ENCODE peak calls at places on chromosomes 11 and 22, in seven cellular contexts. One of them, this sample, is unnamed.

GRCh38 chr11:64864473-64865285 is 13.7 kb downstream of the EHD1 start:
- DNase-seq in GM23338: no peak
- DNase-seq in GM12878: no peak
- DNase-seq in cardiac fibroblast: peak
- DNase-seq in stomach: no peak
- DNase-seq in astrocyte of the spinal cord: peak
- DNase-seq in fibroblast of the aortic adventitia: peak
- DNase-seq in this sample: peak

GRCh38 chr11:91141655-91142054 is 918.8 kb upstream of the CHORDC1 start:
- DNase-seq in astrocyte of the spinal cord: no peak
- DNase-seq in GM12878: no peak
- DNase-seq in stomach: no peak
- DNase-seq in fibroblast of the aortic adventitia: no peak
- DNase-seq in cardiac fibroblast: no peak
- DNase-seq in GM23338: no peak
- DNase-seq in this sample: no peak

GRCh38 chr11:124277809-124278208 is 21.6 kb downstream of the OR8G5 start:
- DNase-seq in fibroblast of the aortic adventitia: no peak
- DNase-seq in GM23338: peak
- DNase-seq in astrocyte of the spinal cord: no peak
- DNase-seq in stomach: no peak
- DNase-seq in GM12878: no peak
- DNase-seq in cardiac fibroblast: no peak
- DNase-seq in this sample: no peak

GRCh38 chr22:35739642-35740041 is 22.0 kb downstream of the APOL5 start:
- DNase-seq in astrocyte of the spinal cord: no peak
- DNase-seq in GM23338: peak
- DNase-seq in cardiac fibroblast: no peak
- DNase-seq in fibroblast of the aortic adventitia: peak
- DNase-seq in stomach: peak
- DNase-seq in GM12878: no peak
- DNase-seq in this sample: peak

GRCh38 chr11:81342956-81343355 is 1390.7 kb downstream of the FAM181B start:
- DNase-seq in cardiac fibroblast: no peak
- DNase-seq in fibroblast of the aortic adventitia: no peak
- DNase-seq in stomach: no peak
- DNase-seq in GM23338: no peak
- DNase-seq in GM12878: no peak
- DNase-seq in astrocyte of the spinal cord: no peak
- DNase-seq in this sample: no peak

GRCh38 chr22:33902073-33902472 is 18.2 kb downstream of the LARGE1 start:
- DNase-seq in astrocyte of the spinal cord: no peak
- DNase-seq in GM12878: no peak
- DNase-seq in GM23338: no peak
- DNase-seq in fibroblast of the aortic adventitia: no peak
- DNase-seq in stomach: no peak
- DNase-seq in cardiac fibroblast: no peak
- DNase-seq in this sample: no peak

GRCh38 chr11:16125796-16126195 is 230.6 kb downstream of the SOX6 start:
- DNase-seq in cardiac fibroblast: no peak
- DNase-seq in GM12878: no peak
- DNase-seq in astrocyte of the spinal cord: no peak
- DNase-seq in stomach: no peak
- DNase-seq in fibroblast of the aortic adventitia: no peak
- DNase-seq in GM23338: no peak
- DNase-seq in this sample: no peak

GRCh38 chr11:35030716-35031213 is 108.2 kb upstream of the CD44 start:
- DNase-seq in GM12878: no peak
- DNase-seq in astrocyte of the spinal cord: peak
- DNase-seq in stomach: no peak
- DNase-seq in cardiac fibroblast: peak
- DNase-seq in GM23338: no peak
- DNase-seq in fibroblast of the aortic adventitia: peak
- DNase-seq in this sample: peak

GRCh38 chr11:45663486-45664375 is 1.7 kb downstream of the CHST1 start:
- DNase-seq in astrocyte of the spinal cord: peak
- DNase-seq in GM23338: no peak
- DNase-seq in stomach: no peak
- DNase-seq in cardiac fibroblast: no peak
- DNase-seq in fibroblast of the aortic adventitia: peak
- DNase-seq in GM12878: no peak
- DNase-seq in this sample: no peak

GRCh38 chr22:20324139-20324516 is 4.3 kb upstream of the DGCR6L start:
- DNase-seq in fibroblast of the aortic adventitia: no peak
- DNase-seq in stomach: peak
- DNase-seq in GM23338: no peak
- DNase-seq in GM12878: no peak
- DNase-seq in cardiac fibroblast: no peak
- DNase-seq in astrocyte of the spinal cord: no peak
- DNase-seq in this sample: no peak

GRCh38 chr11:129709801-129710398 is 105.7 kb upstream of the TMEM45B start:
- DNase-seq in fibroblast of the aortic adventitia: no peak
- DNase-seq in cardiac fibroblast: no peak
- DNase-seq in GM12878: no peak
- DNase-seq in stomach: no peak
- DNase-seq in astrocyte of the spinal cord: no peak
- DNase-seq in GM23338: no peak
- DNase-seq in this sample: no peak

GRCh38 chr11:69842746-69843528 is 23.7 kb upstream of the FGF3 start:
- DNase-seq in cardiac fibroblast: no peak
- DNase-seq in GM23338: peak
- DNase-seq in astrocyte of the spinal cord: no peak
- DNase-seq in stomach: no peak
- DNase-seq in fibroblast of the aortic adventitia: no peak
- DNase-seq in GM12878: no peak
- DNase-seq in this sample: no peak

GRCh38 chr11:47514825-47515647 is 37.9 kb downstream of the CELF1 start:
- DNase-seq in fibroblast of the aortic adventitia: peak
- DNase-seq in astrocyte of the spinal cord: peak
- DNase-seq in GM23338: peak
- DNase-seq in stomach: no peak
- DNase-seq in GM12878: no peak
- DNase-seq in cardiac fibroblast: peak
- DNase-seq in this sample: peak

GRCh38 chr11:96254087-96254486 is 88.9 kb downstream of the MAML2 start:
- DNase-seq in stomach: no peak
- DNase-seq in cardiac fibroblast: peak
- DNase-seq in fibroblast of the aortic adventitia: no peak
- DNase-seq in GM23338: peak
- DNase-seq in astrocyte of the spinal cord: peak
- DNase-seq in GM12878: peak
- DNase-seq in this sample: peak

GRCh38 chr11:106998126-106998525 is 20.1 kb downstream of the GUCY1A2 start:
- DNase-seq in cardiac fibroblast: peak
- DNase-seq in fibroblast of the aortic adventitia: peak
- DNase-seq in GM12878: no peak
- DNase-seq in GM23338: no peak
- DNase-seq in astrocyte of the spinal cord: peak
- DNase-seq in stomach: no peak
- DNase-seq in this sample: no peak

GRCh38 chr11:128603003-128603715 is 15.8 kb upstream of the ETS1 start:
- DNase-seq in stomach: no peak
- DNase-seq in GM23338: no peak
- DNase-seq in fibroblast of the aortic adventitia: no peak
- DNase-seq in GM12878: no peak
- DNase-seq in cardiac fibroblast: no peak
- DNase-seq in astrocyte of the spinal cord: no peak
- DNase-seq in this sample: no peak

GRCh38 chr11:28903716-28904115 is 795.5 kb downstream of the METTL15 start:
- DNase-seq in GM12878: no peak
- DNase-seq in cardiac fibroblast: peak
- DNase-seq in GM23338: no peak
- DNase-seq in fibroblast of the aortic adventitia: peak
- DNase-seq in astrocyte of the spinal cord: peak
- DNase-seq in stomach: no peak
- DNase-seq in this sample: no peak

GRCh38 chr11:83676061-83676460 is 389.9 kb upstream of the CCDC90B start:
- DNase-seq in stomach: no peak
- DNase-seq in GM23338: no peak
- DNase-seq in cardiac fibroblast: no peak
- DNase-seq in GM12878: no peak
- DNase-seq in fibroblast of the aortic adventitia: no peak
- DNase-seq in astrocyte of the spinal cord: no peak
- DNase-seq in this sample: no peak

GRCh38 chr11:83666149-83666548 is 380.0 kb upstream of the CCDC90B start:
- DNase-seq in GM12878: no peak
- DNase-seq in GM23338: no peak
- DNase-seq in fibroblast of the aortic adventitia: no peak
- DNase-seq in cardiac fibroblast: no peak
- DNase-seq in stomach: no peak
- DNase-seq in astrocyte of the spinal cord: no peak
- DNase-seq in this sample: no peak

GRCh38 chr11:83674498-83674897 is 388.3 kb upstream of the CCDC90B start:
- DNase-seq in fibroblast of the aortic adventitia: no peak
- DNase-seq in cardiac fibroblast: no peak
- DNase-seq in astrocyte of the spinal cord: no peak
- DNase-seq in stomach: no peak
- DNase-seq in GM12878: no peak
- DNase-seq in GM23338: no peak
- DNase-seq in this sample: no peak

DNA sequence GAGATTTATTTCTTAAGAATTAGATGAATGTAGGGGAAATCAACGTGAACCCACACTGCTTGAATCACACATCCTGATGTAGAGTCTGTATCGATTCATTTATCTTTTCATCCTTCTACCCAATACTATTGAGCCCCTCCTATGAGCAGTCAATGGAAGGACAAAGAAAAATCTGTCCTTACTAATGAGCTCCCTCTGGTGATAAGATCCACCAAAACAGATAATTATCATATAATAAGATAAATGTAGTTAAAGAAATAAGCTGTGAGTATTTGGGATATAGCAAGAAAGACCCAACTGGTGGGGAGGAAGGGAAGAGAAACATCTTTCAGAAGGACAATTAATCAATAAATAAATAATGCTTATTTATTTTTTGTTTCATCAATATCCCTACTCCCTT is 385.1 kb upstream of the CCDC90B start:
- DNase-seq in GM23338: no peak
- DNase-seq in GM12878: no peak
- DNase-seq in astrocyte of the spinal cord: no peak
- DNase-seq in cardiac fibroblast: no peak
- DNase-seq in fibroblast of the aortic adventitia: peak
- DNase-seq in stomach: no peak
- DNase-seq in this sample: no peak
- TF ChIP-seq CTCF in GM23338: peak
- TF ChIP-seq CTCF in GM12878: no peak
- TF ChIP-seq CTCF in astrocyte of the spinal cord: no peak
- TF ChIP-seq CTCF in cardiac fibroblast: no peak
- TF ChIP-seq CTCF in fibroblast of the aortic adventitia: peak
- TF ChIP-seq CTCF in stomach: no peak
- TF ChIP-seq CTCF in this sample: peak

DNA sequence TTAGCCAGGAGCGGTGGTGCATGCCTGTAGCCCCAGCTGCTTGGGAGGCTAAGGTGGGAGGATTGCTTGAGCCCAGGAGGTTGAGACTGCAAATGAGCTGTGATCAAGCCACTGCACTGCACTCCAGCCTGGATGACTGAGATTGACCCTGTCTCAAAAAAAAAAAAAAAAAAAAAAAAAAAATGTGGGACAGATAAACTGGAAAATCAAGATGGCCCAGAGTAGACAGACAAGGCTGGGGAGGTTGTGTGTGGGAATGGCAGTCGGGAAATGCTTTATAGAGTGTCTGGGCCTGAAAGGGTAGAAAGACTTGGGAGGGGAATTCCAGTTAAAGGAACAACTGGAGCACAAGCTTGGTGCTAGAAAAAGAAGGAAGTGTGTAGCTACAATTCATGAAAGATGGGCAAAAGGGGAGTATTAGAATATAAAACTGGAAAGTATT is 18.2 kb upstream of the WDR74 start:
- DNase-seq in fibroblast of the aortic adventitia: no peak
- DNase-seq in cardiac fibroblast: no peak
- DNase-seq in astrocyte of the spinal cord: no peak
- DNase-seq in GM12878: no peak
- DNase-seq in stomach: no peak
- DNase-seq in GM23338: no peak
- DNase-seq in this sample: no peak
- H3K4me3 ChIP-seq in fibroblast of the aortic adventitia: no peak
- H3K4me3 ChIP-seq in cardiac fibroblast: no peak
- H3K4me3 ChIP-seq in astrocyte of the spinal cord: no peak
- H3K4me3 ChIP-seq in GM12878: peak
- H3K4me3 ChIP-seq in stomach: no peak
- H3K4me3 ChIP-seq in GM23338: peak
- H3K4me3 ChIP-seq in this sample: peak

GRCh38 chr11:83088965-83089364 is 17.3 kb upstream of the RAB30 start:
- DNase-seq in astrocyte of the spinal cord: no peak
- DNase-seq in GM12878: no peak
- DNase-seq in cardiac fibroblast: no peak
- DNase-seq in GM23338: peak
- DNase-seq in stomach: no peak
- DNase-seq in fibroblast of the aortic adventitia: no peak
- DNase-seq in this sample: no peak
- TF ChIP-seq CTCF in astrocyte of the spinal cord: no peak
- TF ChIP-seq CTCF in GM12878: no peak
- TF ChIP-seq CTCF in cardiac fibroblast: peak
- TF ChIP-seq CTCF in GM23338: peak
- TF ChIP-seq CTCF in stomach: no peak
- TF ChIP-seq CTCF in fibroblast of the aortic adventitia: no peak
- TF ChIP-seq CTCF in this sample: peak

DNA sequence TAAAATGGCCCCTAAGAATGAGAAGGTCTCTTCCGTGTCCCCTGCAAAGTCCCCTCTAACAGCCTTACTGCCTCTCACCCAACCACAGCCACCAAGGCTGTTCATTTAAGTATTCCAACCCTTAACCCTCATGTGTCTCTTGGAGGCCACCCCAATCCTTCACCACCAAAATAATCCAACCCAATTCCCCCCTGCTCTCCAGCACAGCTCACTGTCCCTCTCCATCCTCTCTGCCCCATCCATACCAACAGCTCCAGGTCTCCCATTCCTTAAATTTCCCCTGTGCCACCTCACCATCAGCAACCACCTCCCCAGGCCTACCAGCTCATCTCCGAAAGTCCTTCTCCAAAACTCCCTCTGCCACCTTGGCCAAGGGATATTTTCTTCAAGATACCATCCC is 1.4 kb downstream of the FAM168A start:
- DNase-seq in cardiac fibroblast: no peak
- DNase-seq in GM23338: no peak
- DNase-seq in stomach: no peak
- DNase-seq in fibroblast of the aortic adventitia: no peak
- DNase-seq in GM12878: no peak
- DNase-seq in astrocyte of the spinal cord: no peak
- DNase-seq in this sample: no peak
- H3K4me3 ChIP-seq in cardiac fibroblast: peak
- H3K4me3 ChIP-seq in GM23338: peak
- H3K4me3 ChIP-seq in stomach: no peak
- H3K4me3 ChIP-seq in fibroblast of the aortic adventitia: peak
- H3K4me3 ChIP-seq in GM12878: peak
- H3K4me3 ChIP-seq in astrocyte of the spinal cord: peak
- H3K4me3 ChIP-seq in this sample: peak

GRCh38 chr11:68314203-68314885 is 2.0 kb downstream of the LRP5 start:
- DNase-seq in GM23338: peak
- DNase-seq in fibroblast of the aortic adventitia: no peak
- DNase-seq in astrocyte of the spinal cord: peak
- DNase-seq in cardiac fibroblast: no peak
- DNase-seq in stomach: no peak
- DNase-seq in GM12878: no peak
- DNase-seq in this sample: no peak
- TF ChIP-seq CTCF in GM23338: no peak
- TF ChIP-seq CTCF in fibroblast of the aortic adventitia: no peak
- TF ChIP-seq CTCF in astrocyte of the spinal cord: no peak
- TF ChIP-seq CTCF in cardiac fibroblast: no peak
- TF ChIP-seq CTCF in stomach: no peak
- TF ChIP-seq CTCF in GM12878: no peak
- TF ChIP-seq CTCF in this sample: no peak